ENCODE peak calls at places on chromosome 1, in nine cellular contexts. R, V, J, Y, G, A, X, D and H are unnamed samples.

GRCh38 chr1:3002349-3003038 is 18.8 kb upstream of the ACTRT2 start:
- DNase-seq in R (no peak), V (no peak), J (no peak), Y (no peak), G (no peak), A (no peak), X (no peak), D (no peak), H (no peak)

GRCh38 chr1:243924188-243924587 is 74.1 kb upstream of the AKT3 start:
- DNase-seq in R (no peak), V (no peak), J (no peak), Y (no peak), G (no peak), A (peak; percentile 64), X (no peak), D (no peak), H (peak; percentile 72)

GRCh38 chr1:43491056-43491455 is 37.3 kb upstream of the HYI start:
- DNase-seq in R (no peak), V (no peak), J (no peak), Y (no peak), G (no peak), A (no peak), X (no peak), D (no peak), H (no peak)

GRCh38 chr1:245375789-245376188 is 221.0 kb downstream of the KIF26B start:
- DNase-seq in R (no peak), V (no peak), J (no peak), Y (no peak), G (no peak), A (no peak), X (no peak), D (no peak), H (no peak)

GRCh38 chr1:1141244-1141910 is 25.5 kb upstream of the C1orf159 start:
- DNase-seq in R (no peak), V (no peak), J (no peak), Y (no peak), G (no peak), A (no peak), X (no peak), D (no peak), H (no peak)

GRCh38 chr1:65264197-65264929 is 45.0 kb upstream of the DNAJC6 start:
- DNase-seq in R (no peak), V (peak; percentile 13), J (no peak), Y (no peak), G (no peak), A (peak; percentile 62), X (no peak), D (no peak), H (no peak)

GRCh38 chr1:41735587-41736290 is 183.0 kb downstream of the HIVEP3 start:
- DNase-seq in R (no peak), V (no peak), J (no peak), Y (no peak), G (no peak), A (no peak), X (no peak), D (no peak), H (no peak)

GRCh38 chr1:64895500-64895899 is 70.8 kb downstream of the JAK1 start:
- DNase-seq in R (no peak), V (no peak), J (no peak), Y (no peak), G (no peak), A (no peak), X (no peak), D (no peak), H (no peak)

GRCh38 chr1:39685071-39685470 is 6.2 kb downstream of the HPCAL4 start:
- DNase-seq in R (no peak), V (no peak), J (no peak), Y (no peak), G (no peak), A (no peak), X (no peak), D (no peak), H (no peak)

GRCh38 chr1:67561704-67562113 is 123.3 kb upstream of the GADD45A start:
- DNase-seq in R (peak; percentile 67), V (peak; percentile 76), J (peak; percentile 94), Y (peak; percentile 69), G (peak; percentile 72), A (peak; percentile 91), X (peak; percentile 81), D (peak; percentile 19), H (peak; percentile 69)

GRCh38 chr1:47395433-47395832 is 20.7 kb upstream of the FOXE3 start:
- DNase-seq in R (no peak), V (no peak), J (no peak), Y (no peak), G (no peak), A (no peak), X (no peak), D (no peak), H (no peak)

GRCh38 chr1:231903586-231904081 is 277.0 kb downstream of the DISC1 start:
- DNase-seq in R (no peak), V (no peak), J (no peak), Y (no peak), G (no peak), A (no peak), X (no peak), D (no peak), H (no peak)

GRCh38 chr1:70764747-70765146 is 282.9 kb downstream of the PTGER3 start:
- DNase-seq in R (no peak), V (no peak), J (no peak), Y (no peak), G (no peak), A (no peak), X (no peak), D (no peak), H (no peak)

GRCh38 chr1:94702440-94702810 is 117.7 kb upstream of the SLC44A3 start:
- DNase-seq in R (no peak), V (no peak), J (no peak), Y (no peak), G (no peak), A (peak; percentile 46), X (no peak), D (no peak), H (no peak)

GRCh38 chr1:109472779-109473178 is 6.4 kb downstream of the SYPL2 start:
- DNase-seq in R (no peak), V (no peak), J (no peak), Y (no peak), G (no peak), A (no peak), X (no peak), D (no peak), H (no peak)

GRCh38 chr1:18614011-18614735 is 16.5 kb upstream of the PAX7 start:
- DNase-seq in R (no peak), V (no peak), J (no peak), Y (no peak), G (no peak), A (no peak), X (no peak), D (no peak), H (no peak)

GRCh38 chr1:41361495-41362356 is 492 bp downstream of the FOXO6 start:
- DNase-seq in R (no peak), V (no peak), J (no peak), Y (no peak), G (no peak), A (peak; percentile 11), X (no peak), D (no peak), H (no peak)

GRCh38 chr1:46539968-46540367 is 11.5 kb downstream of the KNCN start:
- DNase-seq in R (no peak), V (no peak), J (no peak), Y (no peak), G (no peak), A (peak; percentile 69), X (no peak), D (no peak), H (no peak)

GRCh38 chr1:240457203-240457602 is 154.8 kb downstream of the GREM2 start:
- DNase-seq in R (no peak), V (no peak), J (no peak), Y (no peak), G (no peak), A (no peak), X (no peak), D (no peak), H (no peak)

GRCh38 chr1:152392909-152393308 is 21.2 kb downstream of the CRNN start:
- DNase-seq in R (no peak), V (no peak), J (no peak), Y (no peak), G (no peak), A (no peak), X (no peak), D (no peak), H (no peak)

GRCh38 chr1:17113973-17114372 is 5.3 kb downstream of the PADI2 start:
- DNase-seq in R (no peak), V (no peak), J (no peak), Y (no peak), G (no peak), A (no peak), X (no peak), D (no peak), H (no peak)

GRCh38 chr1:101175474-101175873 is 61.3 kb upstream of the S1PR1 start:
- DNase-seq in R (no peak), V (no peak), J (no peak), Y (no peak), G (no peak), A (peak; percentile 47), X (no peak), D (no peak), H (no peak)

GRCh38 chr1:93350322-93350721 is 4.6 kb downstream of the DR1 start:
- DNase-seq in R (no peak), V (no peak), J (no peak), Y (no peak), G (no peak), A (no peak), X (no peak), D (no peak), H (no peak)

GRCh38 chr1:99661780-99662179 is 15.9 kb downstream of the PALMD start:
- DNase-seq in R (no peak), V (no peak), J (no peak), Y (no peak), G (no peak), A (peak; percentile 84), X (no peak), D (no peak), H (no peak)

GRCh38 chr1:232249335-232249734 is 380.6 kb downstream of the SIPA1L2 start:
- DNase-seq in R (no peak), V (no peak), J (no peak), Y (no peak), G (no peak), A (no peak), X (no peak), D (no peak), H (no peak)

GRCh38 chr1:31878018-31878417 is 60.1 kb downstream of the PTP4A2 start:
- DNase-seq in R (no peak), V (no peak), J (no peak), Y (no peak), G (no peak), A (peak; percentile 20), X (no peak), D (no peak), H (no peak)

GRCh38 chr1:169931795-169932195 is 38.1 kb upstream of the SCYL3 start:
- DNase-seq in R (no peak), V (no peak), J (no peak), Y (no peak), G (no peak), A (no peak), X (no peak), D (no peak), H (no peak)

GRCh38 chr1:116988908-116989307 is 12.7 kb upstream of the CD101 start:
- DNase-seq in R (no peak), V (no peak), J (no peak), Y (no peak), G (peak; percentile 37), A (no peak), X (no peak), D (no peak), H (no peak)

GRCh38 chr1:39258146-39258924 is 53.8 kb downstream of the MACF1 start:
- DNase-seq in R (peak; percentile 53), V (peak; percentile 5), J (no peak), Y (peak; percentile 33), G (no peak), A (peak; percentile 75), X (no peak), D (no peak), H (peak; percentile 52)

GRCh38 chr1:159930634-159931033 is 5.3 kb upstream of the TAGLN2 start:
- DNase-seq in R (no peak), V (no peak), J (no peak), Y (no peak), G (no peak), A (no peak), X (no peak), D (no peak), H (no peak)

GRCh38 chr1:245791410-245792312 is 636.9 kb downstream of the KIF26B start:
- DNase-seq in R (no peak), V (peak; percentile 13), J (no peak), Y (no peak), G (no peak), A (peak; percentile 51), X (no peak), D (no peak), H (no peak)